ENCODE peak calls at places on chromosomes 6 and 20, in six cellular contexts. V is GM23248, A is neural progenitor cell, T is DND-41, X is fibroblast of lung, U is hepatocyte. J is an unnamed sample.
A peak's percentile ranks its signal among the peaks of the same experiment; 100 is the strongest.

GRCh38 chr6:2731281-2731909 is 19.3 kb downstream of the MYLK4 start:
- DNase-seq in X (no peak), A (no peak), T (no peak), U (no peak), V (peak; percentile 32), J (no peak)

GRCh38 chr6:161273356-161273751 is 507 bp downstream of the AGPAT4 start:
- DNase-seq in V (peak; percentile 72), X (peak; percentile 76), U (peak; percentile 49), A (no peak), T (no peak), J (peak; percentile 48)

GRCh38 chr6:29319931-29320330 is 18.4 kb downstream of the OR14J1 start:
- DNase-seq in X (no peak), A (no peak), U (no peak), V (no peak), T (no peak), J (no peak)

GRCh38 chr6:125307150-125307838 is 5.5 kb upstream of the HDDC2 start:
- DNase-seq in U (peak; percentile 69), T (no peak), V (peak; percentile 55), A (no peak), X (no peak), J (no peak)

GRCh38 chr6:24831771-24832718 is 33.3 kb upstream of the ARMH2 start:
- DNase-seq in T (no peak), X (peak; percentile 27), V (peak; percentile 74), A (no peak), U (no peak), J (no peak)

GRCh38 chr20:16459019-16459700 is 114.1 kb downstream of the KIF16B start:
- DNase-seq in X (peak; percentile 90), A (no peak), V (peak; percentile 82), T (no peak), U (peak; percentile 35), J (no peak)

GRCh38 chr6:139944131-139944530 is 569.7 kb upstream of the CITED2 start:
- DNase-seq in U (no peak), A (no peak), T (no peak), V (no peak), X (no peak), J (peak; percentile 82)

GRCh38 chr6:108921547-108922331 is 73.5 kb downstream of the ARMC2 start:
- DNase-seq in U (no peak), X (peak; percentile 91), A (no peak), T (no peak), V (peak; percentile 71), J (no peak)

GRCh38 chr6:15523679-15524630 is 138.9 kb downstream of the DTNBP1 start:
- DNase-seq in U (no peak), V (no peak), T (no peak), A (no peak), X (no peak), J (no peak)

GRCh38 chr20:40991181-40991889 is 37.3 kb upstream of the TOP1 start:
- DNase-seq in V (no peak), T (peak; percentile 47), X (no peak), U (no peak), A (no peak), J (peak; percentile 26)

DNA sequence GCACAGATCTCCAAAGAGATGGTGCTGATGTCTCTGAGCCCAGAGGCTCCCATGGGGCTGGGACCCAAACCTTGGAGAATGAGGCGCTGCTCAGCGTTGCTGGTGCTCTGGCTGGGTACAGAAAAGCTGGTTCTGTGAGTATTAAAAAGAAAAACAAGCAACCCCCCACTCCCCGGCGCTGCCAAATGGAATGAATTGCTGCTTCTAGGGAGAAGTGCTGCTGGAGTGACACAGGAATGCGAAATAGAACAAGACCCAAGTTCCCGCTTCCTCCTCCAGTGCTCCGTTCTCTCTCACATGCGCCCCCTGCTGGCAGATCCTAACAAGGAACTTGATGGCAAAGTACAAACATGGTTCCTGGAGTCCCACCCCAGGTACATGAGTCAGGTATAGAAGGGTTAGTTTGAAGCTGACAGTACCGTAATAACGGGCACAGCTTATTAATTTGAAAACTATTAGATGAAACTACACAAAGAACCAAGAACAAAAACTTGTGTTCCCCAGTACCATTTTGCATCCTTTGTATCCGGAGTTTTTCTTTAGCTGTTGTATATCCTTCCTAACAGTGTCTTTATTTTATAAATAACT is 2.1 kb upstream of the DDX27 start:
- DNase-seq in U (peak; percentile 97), V (peak; percentile 88), A (peak; percentile 94), X (peak; percentile 90), T (peak; percentile 90), J (peak; percentile 94)
- H3K27ac ChIP-seq in U (no peak overlapping the region), V (no peak overlapping the region), A (no peak overlapping the region), X (no peak overlapping the region), T (no peak overlapping the region), J (no peak overlapping the region)

DNA sequence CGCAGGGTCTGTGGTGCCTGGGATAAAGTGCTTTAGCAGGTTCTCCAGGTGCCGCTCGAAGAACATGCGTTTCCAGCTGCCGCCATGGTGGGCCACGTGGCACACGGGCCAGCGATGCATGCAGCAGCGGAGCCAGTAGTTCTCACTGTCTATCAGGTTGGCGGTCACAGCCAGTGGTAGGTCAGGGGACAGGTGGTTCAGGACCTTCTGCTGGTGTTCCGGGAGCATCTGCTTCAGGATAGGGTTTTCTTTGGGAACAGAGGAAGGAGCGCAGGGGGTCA is 16.0 kb downstream of the TMEM151B start:
- DNase-seq in A (no peak), U (no peak), T (no peak), X (no peak), V (no peak), J (no peak)
- TF ChIP-seq EZH2 in A (no peak), U (no peak), T (no peak), X (no peak), V (no peak), J (no peak)

DNA sequence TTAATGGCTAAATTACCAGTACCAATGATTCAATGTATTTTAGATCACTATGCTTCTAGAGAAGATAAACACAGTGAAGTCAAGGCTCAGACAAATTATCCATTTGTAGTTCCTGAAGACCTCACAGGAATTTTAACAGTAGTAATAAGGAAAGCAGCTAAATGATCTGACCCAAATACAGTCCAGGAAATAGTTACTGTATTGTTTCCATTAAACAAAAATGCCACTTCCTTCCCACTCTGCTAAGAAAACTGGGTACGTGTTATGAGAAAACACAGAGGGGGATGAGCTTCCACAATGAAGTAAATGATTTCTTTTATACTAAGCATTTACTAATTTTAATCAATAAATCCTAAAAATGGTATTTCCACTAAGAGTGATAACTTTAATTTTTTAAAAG is 127.9 kb downstream of the CDK19 start:
- DNase-seq in V (no peak), T (no peak), A (no peak), U (no peak), X (no peak), J (no peak)
- H3K27ac ChIP-seq in V (no peak overlapping the region), T (no peak overlapping the region), A (no peak overlapping the region), U (no peak overlapping the region), X (no peak overlapping the region), J (no peak overlapping the region)

DNA sequence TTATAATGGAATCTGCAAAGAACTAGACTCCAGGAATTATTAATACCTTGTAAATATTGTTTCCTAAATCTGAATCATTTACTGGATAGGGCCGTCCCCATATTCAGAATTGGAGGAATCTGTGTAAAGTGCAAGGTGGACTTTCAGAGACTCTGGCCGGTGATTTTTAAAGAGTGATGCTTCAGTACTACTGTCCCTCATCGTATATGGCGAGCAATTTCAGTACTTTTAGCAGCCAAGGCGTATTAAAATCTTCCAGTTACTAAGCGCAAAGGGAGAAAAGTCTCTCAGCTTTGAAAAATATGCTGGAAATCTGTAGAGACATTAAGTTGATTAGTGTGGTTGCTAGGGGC is 483 bp downstream of the SMIM26 start:
- DNase-seq in A (no peak), T (no peak), X (no peak), V (peak; percentile 57), U (no peak), J (no peak)
- TF ChIP-seq EZH2 in A (no peak), T (no peak), X (no peak), V (no peak), U (no peak), J (no peak)

GRCh38 chr6:156689656-156690055 is 87.5 kb upstream of the ARID1B start:
- DNase-seq in X (no peak), A (no peak), T (no peak), V (no peak), U (no peak), J (no peak)
- H3K27ac ChIP-seq in X (no peak overlapping the region), A (no peak overlapping the region), T (no peak overlapping the region), V (no peak overlapping the region), U (no peak overlapping the region), J (no peak overlapping the region)

DNA sequence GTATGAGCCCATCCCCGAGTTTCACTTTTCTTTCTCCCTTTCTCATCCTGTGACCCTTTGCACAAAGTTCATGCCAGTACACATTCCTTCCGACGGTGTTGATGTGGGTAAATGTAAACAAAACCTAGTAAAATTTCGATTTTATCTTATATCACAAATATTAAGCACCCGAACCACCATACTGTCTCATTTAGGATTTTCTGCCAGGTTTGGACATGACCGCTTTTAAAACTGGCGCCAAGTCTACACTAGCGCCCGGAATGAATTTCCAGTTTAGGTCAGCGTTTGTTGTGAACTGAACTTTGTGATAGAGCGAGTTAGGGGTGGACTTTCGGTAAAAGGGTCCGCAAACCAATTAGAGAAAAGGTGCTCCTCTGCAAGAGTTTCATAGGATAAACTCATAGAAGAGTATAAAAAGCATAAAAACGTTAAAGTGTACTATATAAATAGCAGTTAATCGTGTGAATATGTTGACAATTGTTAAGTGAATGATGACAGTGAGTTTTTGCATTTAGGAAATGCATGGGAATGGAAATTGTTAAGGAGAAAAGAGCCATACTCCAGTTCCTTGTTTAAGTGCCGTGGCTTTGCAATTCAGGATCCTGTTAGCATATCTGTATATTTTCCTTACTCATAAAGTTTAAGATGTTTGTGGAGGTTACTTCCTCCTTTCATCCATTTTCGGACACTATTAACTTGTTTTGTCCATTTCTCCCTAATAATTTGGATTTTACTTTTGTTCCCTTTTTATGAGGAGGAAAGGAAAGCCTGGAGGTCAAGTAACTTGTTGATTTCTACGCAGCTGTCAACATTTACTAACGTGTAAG is 967 bp downstream of the AKAP7 start:
- DNase-seq in V (peak; percentile 83), U (peak; percentile 32), A (no peak), X (peak; percentile 67), T (no peak), J (peak; percentile 61)
- TF ChIP-seq EZH2 in V (no peak), U (no peak), A (peak; percentile 38), X (no peak), T (no peak), J (no peak)

GRCh38 chr6:31587791-31588777 is 2.0 kb downstream of the LST1 start:
- DNase-seq in A (no peak), X (no peak), V (no peak), T (no peak), U (no peak), J (no peak)
- H3K27ac ChIP-seq in A (no peak overlapping the region), X (no peak overlapping the region), V (no peak overlapping the region), T (no peak overlapping the region), U (no peak overlapping the region), J (no peak overlapping the region)

DNA sequence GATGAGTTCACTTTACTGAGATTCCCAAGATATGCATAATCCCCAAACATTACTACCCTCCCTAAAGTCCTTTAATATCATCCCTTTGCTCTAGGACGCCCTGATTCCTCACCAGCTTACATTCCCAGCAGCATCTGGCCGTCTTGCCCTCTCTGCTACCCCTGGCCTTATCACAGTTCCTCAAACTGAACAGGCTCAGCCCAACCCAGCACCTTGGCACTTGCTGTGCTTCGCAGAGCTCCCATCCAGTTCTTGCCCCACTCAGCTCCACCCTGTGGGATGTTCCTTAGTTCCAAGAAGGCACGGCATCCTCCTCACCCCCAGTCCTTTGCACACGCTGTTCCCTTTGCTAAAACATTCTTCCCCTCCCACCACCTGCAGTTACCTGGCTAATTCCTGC is 347.4 kb downstream of the PREX1 start:
- DNase-seq in U (no peak), T (no peak), V (no peak), X (no peak), A (no peak), J (no peak)
- TF ChIP-seq EZH2 in U (no peak), T (no peak), V (no peak), X (no peak), A (no peak), J (no peak)

GRCh38 chr6:39144804-39145203 is 29.8 kb upstream of the SAYSD1 start:
- DNase-seq in V (no peak), X (no peak), A (no peak), T (no peak), U (no peak), J (no peak)
- H3K27ac ChIP-seq in V (no peak overlapping the region), X (no peak overlapping the region), A (no peak overlapping the region), T (no peak overlapping the region), U (no peak overlapping the region), J (no peak overlapping the region)

J was measured in A673.